ENCODE peak calls at places on chromosomes 7 and 10, in four cellular contexts. One of them, this sample, is unnamed.
A peak's percentile ranks its signal among the peaks of the same experiment; 100 is the strongest.

GRCh38 chr7:46696741-46697140 is 775.7 kb upstream of the IGFBP3 start:
- DNase-seq in choroid plexus epithelial cell: no peak
- DNase-seq in fibroblast of lung: no peak
- DNase-seq in AG10803: no peak
- DNase-seq in this sample: no peak

GRCh38 chr7:46003896-46004875 is 83.1 kb upstream of the IGFBP3 start:
- DNase-seq in choroid plexus epithelial cell: peak; percentile 66
- DNase-seq in AG10803: peak; percentile 79
- DNase-seq in fibroblast of lung: peak; percentile 96
- DNase-seq in this sample: peak; percentile 83

GRCh38 chr7:106947244-106947728 is 82.2 kb downstream of the PIK3CG start:
- DNase-seq in AG10803: peak; percentile 71
- DNase-seq in choroid plexus epithelial cell: peak; percentile 91
- DNase-seq in fibroblast of lung: peak; percentile 57
- DNase-seq in this sample: peak; percentile 69

GRCh38 chr10:86375204-86375603 is 8.6 kb upstream of the GRID1 start:
- DNase-seq in fibroblast of lung: no peak
- DNase-seq in choroid plexus epithelial cell: no peak
- DNase-seq in AG10803: no peak
- DNase-seq in this sample: no peak

GRCh38 chr7:50416509-50417299 is 33.4 kb downstream of the FIGNL1 start:
- DNase-seq in fibroblast of lung: no peak
- DNase-seq in choroid plexus epithelial cell: peak; percentile 7
- DNase-seq in AG10803: no peak
- DNase-seq in this sample: no peak

GRCh38 chr7:77752016-77752415 is 46.2 kb downstream of the TMEM60 start:
- DNase-seq in fibroblast of lung: no peak
- DNase-seq in AG10803: no peak
- DNase-seq in choroid plexus epithelial cell: no peak
- DNase-seq in this sample: no peak

GRCh38 chr7:152553671-152554317 is 118.0 kb upstream of the KMT2C start:
- DNase-seq in AG10803: no peak
- DNase-seq in fibroblast of lung: no peak
- DNase-seq in choroid plexus epithelial cell: no peak
- DNase-seq in this sample: no peak

GRCh38 chr10:78807504-78808202 is 261.1 kb upstream of the ZMIZ1 start:
- DNase-seq in choroid plexus epithelial cell: no peak
- DNase-seq in fibroblast of lung: no peak
- DNase-seq in AG10803: no peak
- DNase-seq in this sample: no peak

GRCh38 chr10:118956253-118957140 is 73.0 kb upstream of the NANOS1 start:
- DNase-seq in AG10803: no peak
- DNase-seq in fibroblast of lung: no peak
- DNase-seq in choroid plexus epithelial cell: no peak
- DNase-seq in this sample: no peak

GRCh38 chr10:117342638-117343037 is 32.6 kb downstream of the PDZD8 start:
- DNase-seq in choroid plexus epithelial cell: peak; percentile 24
- DNase-seq in AG10803: peak; percentile 66
- DNase-seq in fibroblast of lung: peak; percentile 91
- DNase-seq in this sample: peak; percentile 70

GRCh38 chr10:32142646-32143045 is 86.4 kb upstream of the KIF5B start:
- DNase-seq in fibroblast of lung: peak; percentile 52
- DNase-seq in AG10803: peak; percentile 46
- DNase-seq in choroid plexus epithelial cell: no peak
- DNase-seq in this sample: peak; percentile 24

GRCh38 chr10:78035933-78036583 is 2.4 kb downstream of the RPS24 start:
- DNase-seq in AG10803: no peak
- DNase-seq in choroid plexus epithelial cell: no peak
- DNase-seq in fibroblast of lung: no peak
- DNase-seq in this sample: no peak

GRCh38 chr7:137925091-137925490 is 76.8 kb downstream of the CREB3L2 start:
- DNase-seq in AG10803: no peak
- DNase-seq in fibroblast of lung: no peak
- DNase-seq in choroid plexus epithelial cell: no peak
- DNase-seq in this sample: no peak

GRCh38 chr7:145850636-145851035 is 266.0 kb upstream of the CNTNAP2 start:
- DNase-seq in choroid plexus epithelial cell: no peak
- DNase-seq in fibroblast of lung: no peak
- DNase-seq in AG10803: no peak
- DNase-seq in this sample: no peak

GRCh38 chr10:77431209-77431611 is 206.4 kb downstream of the KCNMA1 start:
- DNase-seq in choroid plexus epithelial cell: no peak
- DNase-seq in fibroblast of lung: peak; percentile 17
- DNase-seq in AG10803: no peak
- DNase-seq in this sample: no peak

GRCh38 chr7:115044224-115044623 is 122.3 kb downstream of the MDFIC start:
- DNase-seq in fibroblast of lung: no peak
- DNase-seq in choroid plexus epithelial cell: no peak
- DNase-seq in AG10803: no peak
- DNase-seq in this sample: no peak

GRCh38 chr10:102413053-102413705 is 5.4 kb downstream of the PSD start:
- DNase-seq in AG10803: no peak
- DNase-seq in choroid plexus epithelial cell: no peak
- DNase-seq in fibroblast of lung: no peak
- DNase-seq in this sample: no peak

GRCh38 chr10:107727762-107728317 is 563.3 kb upstream of the SORCS1 start:
- DNase-seq in choroid plexus epithelial cell: peak; percentile 32
- DNase-seq in fibroblast of lung: peak; percentile 31
- DNase-seq in AG10803: peak; percentile 37
- DNase-seq in this sample: no peak

GRCh38 chr7:12162420-12163113 is 48.5 kb upstream of the TMEM106B start:
- DNase-seq in AG10803: peak; percentile 3
- DNase-seq in choroid plexus epithelial cell: peak; percentile 52
- DNase-seq in fibroblast of lung: peak; percentile 97
- DNase-seq in this sample: no peak

GRCh38 chr7:39709768-39710291 is 86.5 kb downstream of the RALA start:
- DNase-seq in fibroblast of lung: peak; percentile 83
- DNase-seq in AG10803: peak; percentile 92
- DNase-seq in choroid plexus epithelial cell: peak; percentile 81
- DNase-seq in this sample: peak; percentile 47

GRCh38 chr10:59891349-59891748 is 15.0 kb downstream of the CCDC6 start:
- DNase-seq in AG10803: no peak
- DNase-seq in fibroblast of lung: no peak
- DNase-seq in choroid plexus epithelial cell: no peak
- DNase-seq in this sample: no peak

GRCh38 chr7:84845971-84846370 is 340.9 kb downstream of the SEMA3D start:
- DNase-seq in AG10803: no peak
- DNase-seq in choroid plexus epithelial cell: no peak
- DNase-seq in fibroblast of lung: no peak
- DNase-seq in this sample: no peak

GRCh38 chr7:122460936-122461335 is 156.4 kb upstream of the FEZF1 start:
- DNase-seq in fibroblast of lung: no peak
- DNase-seq in choroid plexus epithelial cell: no peak
- DNase-seq in AG10803: no peak
- DNase-seq in this sample: no peak

GRCh38 chr7:228610-229009 is 36.2 kb downstream of the FAM20C start:
- DNase-seq in AG10803: no peak
- DNase-seq in fibroblast of lung: no peak
- DNase-seq in choroid plexus epithelial cell: no peak
- DNase-seq in this sample: no peak

GRCh38 chr7:230274-230673 is 37.9 kb downstream of the FAM20C start:
- DNase-seq in fibroblast of lung: no peak
- DNase-seq in choroid plexus epithelial cell: no peak
- DNase-seq in AG10803: no peak
- DNase-seq in this sample: no peak

GRCh38 chr7:227940-228339 is 35.6 kb downstream of the FAM20C start:
- DNase-seq in choroid plexus epithelial cell: no peak
- DNase-seq in fibroblast of lung: no peak
- DNase-seq in AG10803: no peak
- DNase-seq in this sample: no peak

GRCh38 chr7:231030-231857 is 38.9 kb downstream of the FAM20C start:
- DNase-seq in choroid plexus epithelial cell: no peak
- DNase-seq in fibroblast of lung: peak; percentile 49
- DNase-seq in AG10803: no peak
- DNase-seq in this sample: no peak

DNA sequence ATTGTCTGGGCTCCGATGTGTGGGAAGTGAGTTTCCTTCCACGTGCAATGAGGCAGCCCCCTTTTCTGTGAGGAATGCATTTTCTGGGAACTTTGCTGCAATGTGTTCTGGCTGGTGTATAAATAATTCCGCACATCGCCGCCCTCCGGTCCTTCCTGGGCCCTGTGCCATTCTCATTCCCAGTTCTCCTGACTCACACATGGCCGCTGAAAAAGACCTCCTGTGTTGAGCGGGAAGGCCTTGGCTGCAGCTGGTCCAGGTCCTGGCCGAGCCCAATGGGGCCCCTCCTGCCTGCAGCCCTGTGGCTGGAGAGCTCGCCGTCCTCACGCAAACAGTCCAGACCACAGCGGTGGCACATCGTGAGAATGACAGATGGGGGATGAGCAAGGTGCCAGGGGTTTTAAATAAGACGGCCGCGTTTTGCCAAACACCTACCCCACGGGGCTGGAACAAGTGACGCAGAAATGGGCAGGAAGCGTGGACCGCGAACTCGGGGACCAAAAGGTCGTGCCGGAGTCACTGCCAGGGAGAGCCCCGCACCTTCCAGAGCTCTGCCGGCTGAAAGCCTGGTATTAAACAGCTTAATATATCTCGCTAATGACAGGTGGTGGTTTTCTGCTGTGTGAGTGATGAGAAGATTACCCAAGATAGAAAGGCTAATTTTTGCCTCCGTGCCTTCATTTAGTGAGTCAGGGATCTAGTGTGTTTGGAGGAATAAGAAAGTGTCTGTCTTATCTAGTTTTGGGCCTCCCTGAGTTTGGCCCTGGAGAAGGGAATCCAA is 37.0 kb downstream of the FAM20C start:
- DNase-seq in AG10803: peak; percentile 99
- DNase-seq in fibroblast of lung: peak; percentile 99
- DNase-seq in choroid plexus epithelial cell: peak; percentile 77
- DNase-seq in this sample: peak; percentile 72
- TF ChIP-seq CTCF in AG10803: no peak
- TF ChIP-seq CTCF in fibroblast of lung: no peak
- TF ChIP-seq CTCF in choroid plexus epithelial cell: peak; percentile 1
- TF ChIP-seq CTCF in this sample: no peak

GRCh38 chr10:97000487-97001182 is 168.5 kb downstream of the LCOR start:
- DNase-seq in choroid plexus epithelial cell: no peak
- DNase-seq in AG10803: no peak
- DNase-seq in fibroblast of lung: no peak
- DNase-seq in this sample: no peak
- TF ChIP-seq CTCF in choroid plexus epithelial cell: no peak
- TF ChIP-seq CTCF in AG10803: no peak
- TF ChIP-seq CTCF in fibroblast of lung: no peak
- TF ChIP-seq CTCF in this sample: peak; percentile 39

DNA sequence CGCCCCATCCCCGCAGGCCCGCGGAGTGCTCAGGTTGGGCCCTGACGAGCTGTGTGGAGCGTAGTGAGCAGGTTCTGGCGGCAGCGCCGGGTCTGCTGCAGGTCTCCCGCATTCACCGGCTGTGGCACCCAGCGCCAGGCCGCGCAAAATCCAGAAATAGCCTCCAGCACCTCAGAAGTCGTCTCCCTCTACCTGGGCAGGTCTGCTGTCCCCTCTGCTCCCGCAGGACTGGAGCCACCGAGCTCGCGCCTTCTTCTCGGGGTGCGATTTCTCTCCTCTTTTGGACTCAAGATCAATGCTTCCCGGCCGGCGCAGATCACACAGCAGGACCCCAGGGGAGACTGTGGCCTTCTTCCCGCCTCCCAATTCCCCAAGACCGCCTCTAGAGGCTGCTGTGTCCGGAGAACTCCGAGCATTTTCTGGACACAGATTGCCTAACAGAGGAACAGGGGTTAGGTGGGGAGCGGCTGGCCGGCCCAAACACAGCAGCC is 8.4 kb downstream of the TLX1 start:
- DNase-seq in AG10803: no peak
- DNase-seq in fibroblast of lung: no peak
- DNase-seq in choroid plexus epithelial cell: no peak
- DNase-seq in this sample: no peak
- TF ChIP-seq CTCF in AG10803: peak; percentile 33
- TF ChIP-seq CTCF in fibroblast of lung: no peak
- TF ChIP-seq CTCF in choroid plexus epithelial cell: peak; percentile 53
- TF ChIP-seq CTCF in this sample: peak; percentile 64

GRCh38 chr10:80166581-80167470 is 34.3 kb downstream of the PLAC9 start:
- DNase-seq in AG10803: no peak
- DNase-seq in choroid plexus epithelial cell: no peak
- DNase-seq in fibroblast of lung: no peak
- DNase-seq in this sample: no peak

GRCh38 chr10:80164596-80164995 is 32.1 kb downstream of the PLAC9 start:
- DNase-seq in choroid plexus epithelial cell: no peak
- DNase-seq in fibroblast of lung: no peak
- DNase-seq in AG10803: no peak
- DNase-seq in this sample: no peak

GRCh38 chr10:80163741-80164341 is 31.3 kb downstream of the PLAC9 start:
- DNase-seq in choroid plexus epithelial cell: peak; percentile 41
- DNase-seq in AG10803: peak; percentile 62
- DNase-seq in fibroblast of lung: peak; percentile 83
- DNase-seq in this sample: peak; percentile 79

GRCh38 chr10:80167471-80167870 is 34.9 kb downstream of the PLAC9 start:
- DNase-seq in AG10803: no peak
- DNase-seq in choroid plexus epithelial cell: no peak
- DNase-seq in fibroblast of lung: no peak
- DNase-seq in this sample: no peak

DNA sequence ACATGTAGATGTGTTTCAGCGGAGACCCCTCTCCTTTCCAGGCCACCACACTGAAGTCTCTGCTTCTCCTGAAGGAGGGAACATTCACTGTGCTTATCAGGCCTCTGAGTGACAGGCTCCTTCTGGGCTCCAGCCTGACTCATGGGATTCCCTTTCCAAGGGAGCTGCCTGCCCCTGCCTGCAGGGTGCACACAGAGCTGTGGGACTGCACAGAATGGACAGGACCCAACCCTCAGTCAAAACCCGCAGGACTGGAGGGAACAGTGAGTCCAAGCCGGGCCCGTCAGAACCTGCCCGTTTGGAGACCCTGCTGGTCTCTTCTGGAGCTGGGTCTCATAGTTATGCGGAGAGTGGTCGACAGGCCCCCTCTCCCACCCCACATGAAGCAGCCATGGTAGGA is 32.6 kb downstream of the PLAC9 start:
- DNase-seq in fibroblast of lung: peak; percentile 57
- DNase-seq in AG10803: no peak
- DNase-seq in choroid plexus epithelial cell: peak; percentile 61
- DNase-seq in this sample: peak; percentile 61
- TF ChIP-seq CTCF in fibroblast of lung: peak; percentile 19
- TF ChIP-seq CTCF in AG10803: peak; percentile 13
- TF ChIP-seq CTCF in choroid plexus epithelial cell: peak; percentile 47
- TF ChIP-seq CTCF in this sample: no peak

DNA sequence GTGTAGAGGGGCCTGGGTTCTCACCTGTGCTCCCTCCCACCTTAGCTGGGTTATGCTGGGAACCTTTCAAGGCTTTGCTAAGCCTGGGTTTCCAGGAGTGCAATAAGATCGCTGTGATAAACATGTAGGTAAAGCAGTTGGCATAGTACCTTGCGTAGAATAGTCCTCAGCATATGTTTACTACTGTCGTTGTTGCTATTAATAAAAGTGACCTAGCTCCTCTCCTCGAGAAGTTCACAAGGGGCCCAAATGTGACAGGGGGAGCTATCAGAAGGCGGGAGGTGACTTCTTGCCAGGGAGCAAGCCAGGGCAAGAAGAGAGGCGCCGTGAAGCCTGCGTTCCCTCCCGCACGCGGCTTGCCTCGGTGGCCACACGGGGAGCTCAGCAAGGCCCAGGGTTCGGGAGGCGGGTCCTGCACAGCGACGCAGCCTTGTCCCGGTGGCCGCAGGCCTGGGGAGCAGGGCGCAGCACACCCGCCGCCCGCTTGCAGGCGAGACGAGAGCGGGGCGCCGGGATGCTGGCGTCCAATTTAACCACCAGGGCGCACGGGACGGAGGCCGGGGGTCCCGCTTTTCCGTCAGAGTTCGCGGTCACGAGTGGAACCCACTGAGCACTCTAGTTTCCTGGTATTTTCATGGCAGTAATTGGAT is 106.2 kb downstream of the SNX10 start:
- DNase-seq in AG10803: peak; percentile 4
- DNase-seq in choroid plexus epithelial cell: no peak
- DNase-seq in fibroblast of lung: no peak
- DNase-seq in this sample: no peak
- TF ChIP-seq CTCF in AG10803: no peak
- TF ChIP-seq CTCF in choroid plexus epithelial cell: no peak
- TF ChIP-seq CTCF in fibroblast of lung: no peak
- TF ChIP-seq CTCF in this sample: no peak

This sample was measured in HFFc6.